ENCODE peak calls at places on chromosomes 12 and 14, in four cellular contexts. U is CD8-positive, alpha-beta memory T cell; A is cardiac muscle cell; P is hepatocyte. E is an unnamed sample. For H3K9me3, the result is how much of the 10 kb centered on the place peaks cover.

GRCh38 chr14:71289536-71289935 is 382.3 kb downstream of the PCNX1 start:
- DNase-seq in U (peak), A (no peak), P (no peak), E (no peak)

GRCh38 chr14:73740921-73741326 is 26.7 kb upstream of the PNMA1 start:
- DNase-seq in U (no peak), A (no peak), P (peak), E (no peak)

GRCh38 chr12:57887631-57888406 is 41.3 kb upstream of the CTDSP2 start:
- DNase-seq in U (no peak), A (peak), P (no peak), E (peak)

GRCh38 chr12:52632656-52633055 is 14.3 kb upstream of the KRT73 start:
- DNase-seq in U (no peak), A (no peak), P (no peak), E (no peak)

GRCh38 chr14:103204852-103205540 is 81.7 kb downstream of the TNFAIP2 start:
- DNase-seq in U (no peak), A (no peak), P (peak), E (no peak)

GRCh38 chr12:25942709-25943108 is 15.8 kb upstream of the RASSF8 start:
- DNase-seq in U (no peak), A (no peak), P (no peak), E (no peak)

GRCh38 chr14:78933948-78934524 is 763.9 kb downstream of the NRXN3 start:
- DNase-seq in U (no peak), A (peak), P (peak), E (peak)

GRCh38 chr14:100391777-100392176 is 68.6 kb downstream of the SLC25A47 start:
- DNase-seq in U (no peak), A (no peak), P (no peak), E (no peak)

GRCh38 chr14:94373708-94374107 is 14.7 kb downstream of the SERPINA1 start:
- DNase-seq in U (no peak), A (no peak), P (no peak), E (no peak)

GRCh38 chr14:34171431-34171830 is 220.6 kb upstream of the EGLN3 start:
- DNase-seq in U (no peak), A (no peak), P (no peak), E (no peak)

GRCh38 chr14:90288646-90289355 is 32.4 kb downstream of the PSMC1 start:
- DNase-seq in U (no peak), A (peak), P (no peak), E (peak)

GRCh38 chr14:88228519-88229236 is 94.4 kb downstream of the KCNK10 start:
- DNase-seq in U (no peak), A (no peak), P (no peak), E (no peak)

GRCh38 chr14:76323331-76324050 is 52.4 kb upstream of the ESRRB start:
- DNase-seq in U (no peak), A (no peak), P (no peak), E (no peak)

GRCh38 chr12:12282761-12283160 is 15.9 kb upstream of the LRP6 start:
- DNase-seq in U (no peak), A (no peak), P (no peak), E (no peak)

GRCh38 chr14:85959063-85959462 is 429.1 kb downstream of the FLRT2 start:
- DNase-seq in U (no peak), A (no peak), P (no peak), E (no peak)
- H3K9me3 ChIP-seq in U (under half), A (under half), P (under half), E (under half)

GRCh38 chr12:120238839-120239445 is 26.6 kb downstream of the PXN start:
- DNase-seq in U (no peak), A (no peak), P (no peak), E (no peak)
- H3K27ac ChIP-seq in U (no peak), A (no peak), P (no peak), E (no peak)

GRCh38 chr14:65211341-65211987 is 109.1 kb upstream of the MAX start:
- DNase-seq in U (no peak), A (no peak), P (peak), E (no peak)
- H3K4me3 ChIP-seq in U (no peak), A (no peak), P (no peak), E (no peak)

GRCh38 chr12:14281539-14281938 is 83.9 kb upstream of the ATF7IP start:
- DNase-seq in U (no peak), A (no peak), P (no peak), E (no peak)

GRCh38 chr12:14280921-14281320 is 84.6 kb upstream of the ATF7IP start:
- DNase-seq in U (no peak), A (no peak), P (no peak), E (no peak)

GRCh38 chr12:14279845-14280244 is 85.6 kb upstream of the ATF7IP start:
- DNase-seq in U (no peak), A (no peak), P (no peak), E (no peak)

GRCh38 chr12:14275886-14276285 is 89.6 kb upstream of the ATF7IP start:
- DNase-seq in U (no peak), A (no peak), P (no peak), E (no peak)

GRCh38 chr12:14278294-14278953 is 87.1 kb upstream of the ATF7IP start:
- DNase-seq in U (no peak), A (no peak), P (no peak), E (no peak)
- H3K9me3 ChIP-seq in U (under half), A (under half), P (under half), E (under half)

GRCh38 chr12:51424662-51425539 is at the start of gene SLC4A8:
- DNase-seq in U (peak), A (peak), P (peak), E (peak)
- H3K27ac ChIP-seq in U (no peak), A (no peak), P (no peak), E (no peak)

GRCh38 chr12:53726342-53726741 is 910 bp downstream of the CALCOCO1 start:
- DNase-seq in U (no peak), A (no peak), P (no peak), E (no peak)
- H3K4me3 ChIP-seq in U (peak), A (peak), P (peak), E (peak)

GRCh38 chr12:30427555-30427954 is 268.1 kb downstream of the IPO8 start:
- DNase-seq in U (no peak), A (no peak), P (no peak), E (no peak)

GRCh38 chr12:30423330-30423729 is 272.3 kb downstream of the IPO8 start:
- DNase-seq in U (no peak), A (no peak), P (no peak), E (no peak)

GRCh38 chr12:30425445-30425844 is 270.2 kb downstream of the IPO8 start:
- DNase-seq in U (no peak), A (no peak), P (no peak), E (no peak)

GRCh38 chr12:30420561-30420960 is 275.1 kb downstream of the IPO8 start:
- DNase-seq in U (no peak), A (no peak), P (no peak), E (no peak)

GRCh38 chr12:30422844-30423243 is 272.8 kb downstream of the IPO8 start:
- DNase-seq in U (no peak), A (no peak), P (no peak), E (no peak)
- H3K9me3 ChIP-seq in U (under half), A (under half), P (under half), E (under half)

DNA sequence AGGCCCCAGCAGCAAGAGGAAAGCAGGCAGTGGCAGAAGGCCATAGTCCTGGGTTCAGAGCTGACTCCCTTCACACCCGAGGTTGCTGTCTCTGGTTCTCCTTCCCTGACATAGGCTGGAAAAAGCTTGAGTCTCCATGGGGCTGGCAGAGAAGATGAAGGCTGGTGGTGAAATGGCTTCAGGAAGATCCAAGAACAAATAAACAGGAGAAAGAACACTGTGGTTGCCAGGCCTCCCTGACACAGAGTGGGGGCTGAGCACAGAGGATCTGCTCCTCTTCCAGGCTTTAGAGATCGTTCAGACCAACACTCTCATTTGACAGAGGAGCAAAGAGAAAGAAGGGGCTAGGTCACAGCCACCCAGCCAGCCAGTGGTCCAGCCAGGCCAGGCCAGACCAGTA is 14.3 kb downstream of the HDAC7 start:
- DNase-seq in U (no peak), A (no peak), P (no peak), E (no peak)
- H3K27ac ChIP-seq in U (no peak), A (no peak), P (peak), E (no peak)

GRCh38 chr12:100986595-100987547 is 192.3 kb downstream of the ANO4 start:
- DNase-seq in U (no peak), A (no peak), P (no peak), E (no peak)

GRCh38 chr12:100991059-100991562 is 196.5 kb downstream of the ANO4 start:
- DNase-seq in U (no peak), A (no peak), P (no peak), E (no peak)

GRCh38 chr12:100984821-100985220 is 190.2 kb downstream of the ANO4 start:
- DNase-seq in U (no peak), A (no peak), P (no peak), E (no peak)

GRCh38 chr12:100987552-100988277 is 193.1 kb downstream of the ANO4 start:
- DNase-seq in U (no peak), A (peak), P (peak), E (peak)

DNA sequence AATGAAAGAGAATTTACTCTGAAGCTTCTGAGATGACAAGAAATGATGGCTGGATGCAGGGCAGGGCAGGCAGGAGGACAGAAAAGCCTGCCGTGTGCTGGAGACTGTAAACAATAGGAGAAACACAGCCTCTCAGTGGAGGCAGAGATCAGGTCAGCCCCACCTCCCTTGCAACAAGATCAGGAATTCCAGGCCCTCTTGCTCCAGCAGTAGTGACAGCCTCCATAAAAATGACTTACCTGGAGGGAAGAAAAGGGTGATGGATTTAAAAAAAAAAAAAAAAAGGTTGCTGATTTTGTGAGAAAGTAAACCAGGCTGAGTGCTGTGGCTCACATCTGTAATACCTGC is 193.7 kb downstream of the ANO4 start:
- DNase-seq in U (no peak), A (no peak), P (no peak), E (no peak)
- H3K4me3 ChIP-seq in U (no peak), A (no peak), P (no peak), E (no peak)

DNA sequence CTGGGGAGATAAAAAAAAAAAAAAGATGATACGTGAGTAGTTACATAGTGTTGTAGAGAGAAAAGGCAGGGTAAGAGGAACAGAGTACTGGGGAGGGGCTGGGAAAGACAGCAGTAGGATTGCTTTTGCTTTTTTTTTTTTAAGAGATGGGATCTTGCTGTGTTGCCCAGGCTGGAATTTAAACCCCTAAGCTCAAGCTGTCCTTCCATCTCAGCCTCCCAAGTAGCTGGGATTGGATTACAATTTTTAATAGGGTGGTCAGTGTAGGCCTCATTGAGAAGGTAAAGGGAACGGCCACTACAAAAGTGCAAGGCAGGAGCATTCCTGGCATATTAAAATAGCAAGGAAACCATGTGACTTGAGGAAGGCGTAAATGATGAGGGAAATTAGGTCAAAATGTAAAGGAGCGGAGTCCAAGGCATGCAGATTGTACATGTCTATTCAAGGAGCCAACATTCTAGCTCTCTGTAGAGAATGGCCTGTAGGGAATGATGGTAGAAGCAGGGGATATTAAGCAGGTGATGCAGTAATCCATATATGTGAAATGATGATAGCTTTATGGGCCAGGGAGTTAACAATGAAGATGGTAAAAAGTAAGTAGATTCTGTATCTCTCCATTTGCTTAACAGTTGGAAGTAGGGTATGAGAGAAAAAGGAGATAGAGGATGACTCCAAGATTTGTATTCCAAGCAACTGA is 33.2 kb downstream of the ARHGAP5 start:
- DNase-seq in U (no peak), A (no peak), P (no peak), E (no peak)
- H3K9me3 ChIP-seq in U (under half), A (under half), P (under half), E (under half)

E was measured in SJCRH30.